ENCODE peak calls at places on chromosomes 11 and 22, in six cellular contexts. One of them, this sample, is unnamed.
A peak's percentile ranks its signal among the peaks of the same experiment; 100 is the strongest.

GRCh38 chr22:40251106-40251505 is 73.4 kb downstream of the TNRC6B start:
- DNase-seq in CD8-positive, alpha-beta memory T cell: no peak
- DNase-seq in heart left ventricle: no peak
- DNase-seq in aorta: no peak
- DNase-seq in mesenchymal stem cell: no peak
- DNase-seq in upper lobe of right lung: no peak
- DNase-seq in this sample: no peak

GRCh38 chr11:1967641-1968225 is 20.6 kb downstream of the MRPL23 start:
- DNase-seq in CD8-positive, alpha-beta memory T cell: no peak
- DNase-seq in heart left ventricle: peak; percentile 9
- DNase-seq in aorta: no peak
- DNase-seq in mesenchymal stem cell: no peak
- DNase-seq in upper lobe of right lung: no peak
- DNase-seq in this sample: no peak

GRCh38 chr11:83278351-83278750 is 7.8 kb downstream of the CCDC90B start:
- DNase-seq in CD8-positive, alpha-beta memory T cell: no peak
- DNase-seq in heart left ventricle: no peak
- DNase-seq in aorta: no peak
- DNase-seq in mesenchymal stem cell: no peak
- DNase-seq in upper lobe of right lung: no peak
- DNase-seq in this sample: no peak

GRCh38 chr11:70358797-70359196 is 39.5 kb upstream of the CTTN start:
- DNase-seq in CD8-positive, alpha-beta memory T cell: no peak
- DNase-seq in heart left ventricle: no peak
- DNase-seq in aorta: no peak
- DNase-seq in mesenchymal stem cell: no peak
- DNase-seq in upper lobe of right lung: no peak
- DNase-seq in this sample: no peak

GRCh38 chr11:77529685-77530084 is 55.8 kb upstream of the PAK1 start:
- DNase-seq in CD8-positive, alpha-beta memory T cell: no peak
- DNase-seq in heart left ventricle: no peak
- DNase-seq in aorta: no peak
- DNase-seq in mesenchymal stem cell: no peak
- DNase-seq in upper lobe of right lung: no peak
- DNase-seq in this sample: no peak

GRCh38 chr11:128346808-128347207 is 240.6 kb downstream of the ETS1 start:
- DNase-seq in CD8-positive, alpha-beta memory T cell: no peak
- DNase-seq in heart left ventricle: no peak
- DNase-seq in aorta: no peak
- DNase-seq in mesenchymal stem cell: no peak
- DNase-seq in upper lobe of right lung: no peak
- DNase-seq in this sample: peak; percentile 54

GRCh38 chr11:117612111-117612510 is 184.9 kb downstream of the DSCAML1 start:
- DNase-seq in CD8-positive, alpha-beta memory T cell: no peak
- DNase-seq in heart left ventricle: no peak
- DNase-seq in aorta: no peak
- DNase-seq in mesenchymal stem cell: no peak
- DNase-seq in upper lobe of right lung: no peak
- DNase-seq in this sample: no peak

GRCh38 chr11:93396356-93396755 is 65.8 kb downstream of the DEUP1 start:
- DNase-seq in CD8-positive, alpha-beta memory T cell: no peak
- DNase-seq in heart left ventricle: no peak
- DNase-seq in aorta: no peak
- DNase-seq in mesenchymal stem cell: no peak
- DNase-seq in upper lobe of right lung: no peak
- DNase-seq in this sample: no peak

GRCh38 chr11:113977701-113978100 is 2.8 kb downstream of the HTR3A start:
- DNase-seq in CD8-positive, alpha-beta memory T cell: no peak
- DNase-seq in heart left ventricle: no peak
- DNase-seq in aorta: no peak
- DNase-seq in mesenchymal stem cell: no peak
- DNase-seq in upper lobe of right lung: no peak
- DNase-seq in this sample: no peak

GRCh38 chr11:2377511-2378443 is 667 bp downstream of the CD81 start:
- DNase-seq in CD8-positive, alpha-beta memory T cell: peak; percentile 51
- DNase-seq in heart left ventricle: peak; percentile 84
- DNase-seq in aorta: peak; percentile 91
- DNase-seq in mesenchymal stem cell: peak; percentile 68
- DNase-seq in upper lobe of right lung: peak; percentile 85
- DNase-seq in this sample: peak; percentile 77

GRCh38 chr11:85132839-85133238 is 494.3 kb downstream of the DLG2 start:
- DNase-seq in CD8-positive, alpha-beta memory T cell: no peak
- DNase-seq in heart left ventricle: no peak
- DNase-seq in aorta: no peak
- DNase-seq in mesenchymal stem cell: no peak
- DNase-seq in upper lobe of right lung: no peak
- DNase-seq in this sample: no peak

GRCh38 chr11:43578346-43579170 is 102.0 kb upstream of the HSD17B12 start:
- DNase-seq in CD8-positive, alpha-beta memory T cell: no peak
- DNase-seq in heart left ventricle: no peak
- DNase-seq in aorta: no peak
- DNase-seq in mesenchymal stem cell: peak; percentile 45
- DNase-seq in upper lobe of right lung: no peak
- DNase-seq in this sample: no peak

GRCh38 chr11:110329441-110329840 is 33.0 kb upstream of the RDX start:
- DNase-seq in CD8-positive, alpha-beta memory T cell: no peak
- DNase-seq in heart left ventricle: no peak
- DNase-seq in aorta: no peak
- DNase-seq in mesenchymal stem cell: no peak
- DNase-seq in upper lobe of right lung: no peak
- DNase-seq in this sample: no peak

GRCh38 chr11:71996946-71997345 is 1.8 kb upstream of the IL18BP start:
- DNase-seq in CD8-positive, alpha-beta memory T cell: no peak
- DNase-seq in heart left ventricle: no peak
- DNase-seq in aorta: peak; percentile 70
- DNase-seq in mesenchymal stem cell: peak; percentile 7
- DNase-seq in upper lobe of right lung: peak; percentile 87
- DNase-seq in this sample: peak; percentile 72

GRCh38 chr11:102615894-102616432 is 9.2 kb downstream of the MMP20 start:
- DNase-seq in CD8-positive, alpha-beta memory T cell: no peak
- DNase-seq in heart left ventricle: no peak
- DNase-seq in aorta: no peak
- DNase-seq in mesenchymal stem cell: no peak
- DNase-seq in upper lobe of right lung: no peak
- DNase-seq in this sample: no peak

GRCh38 chr22:36386351-36386899 is 1.3 kb downstream of the MYH9 start:
- DNase-seq in CD8-positive, alpha-beta memory T cell: peak; percentile 42
- DNase-seq in heart left ventricle: no peak
- DNase-seq in aorta: peak; percentile 80
- DNase-seq in mesenchymal stem cell: peak; percentile 55
- DNase-seq in upper lobe of right lung: peak; percentile 79
- DNase-seq in this sample: peak; percentile 91

GRCh38 chr11:113384551-113384950 is 3.0 kb upstream of the ANKK1 start:
- DNase-seq in CD8-positive, alpha-beta memory T cell: no peak
- DNase-seq in heart left ventricle: no peak
- DNase-seq in aorta: no peak
- DNase-seq in mesenchymal stem cell: peak; percentile 92
- DNase-seq in upper lobe of right lung: no peak
- DNase-seq in this sample: no peak

GRCh38 chr11:86388198-86388597 is 13.5 kb downstream of the CCDC81 start:
- DNase-seq in CD8-positive, alpha-beta memory T cell: no peak
- DNase-seq in heart left ventricle: no peak
- DNase-seq in aorta: no peak
- DNase-seq in mesenchymal stem cell: no peak
- DNase-seq in upper lobe of right lung: no peak
- DNase-seq in this sample: no peak

GRCh38 chr22:19127329-19128008 is 3.6 kb upstream of the TSSK2 start:
- DNase-seq in CD8-positive, alpha-beta memory T cell: no peak
- DNase-seq in heart left ventricle: no peak
- DNase-seq in aorta: no peak
- DNase-seq in mesenchymal stem cell: no peak
- DNase-seq in upper lobe of right lung: no peak
- DNase-seq in this sample: no peak

GRCh38 chr22:38202437-38203089 is 769 bp downstream of the MAFF start:
- DNase-seq in CD8-positive, alpha-beta memory T cell: peak; percentile 65
- DNase-seq in heart left ventricle: peak; percentile 89
- DNase-seq in aorta: peak; percentile 97
- DNase-seq in mesenchymal stem cell: peak; percentile 91
- DNase-seq in upper lobe of right lung: peak; percentile 93
- DNase-seq in this sample: peak; percentile 86

GRCh38 chr22:32904044-32904443 is 102.5 kb downstream of the TIMP3 start:
- DNase-seq in CD8-positive, alpha-beta memory T cell: no peak
- DNase-seq in heart left ventricle: peak; percentile 29
- DNase-seq in aorta: no peak
- DNase-seq in mesenchymal stem cell: peak; percentile 54
- DNase-seq in upper lobe of right lung: no peak
- DNase-seq in this sample: peak; percentile 52

GRCh38 chr11:2706321-2706720 is 6.5 kb upstream of the KCNQ1OT1 start:
- DNase-seq in CD8-positive, alpha-beta memory T cell: no peak
- DNase-seq in heart left ventricle: no peak
- DNase-seq in aorta: no peak
- DNase-seq in mesenchymal stem cell: no peak
- DNase-seq in upper lobe of right lung: no peak
- DNase-seq in this sample: no peak

GRCh38 chr22:26835929-26836528 is 178.6 kb downstream of the MIAT start:
- DNase-seq in CD8-positive, alpha-beta memory T cell: no peak
- DNase-seq in heart left ventricle: no peak
- DNase-seq in aorta: no peak
- DNase-seq in mesenchymal stem cell: peak; percentile 34
- DNase-seq in upper lobe of right lung: no peak
- DNase-seq in this sample: peak; percentile 44

GRCh38 chr11:114183041-114183511 is 113.1 kb upstream of the NNMT start:
- DNase-seq in CD8-positive, alpha-beta memory T cell: peak; percentile 80
- DNase-seq in heart left ventricle: no peak
- DNase-seq in aorta: peak; percentile 61
- DNase-seq in mesenchymal stem cell: peak; percentile 17
- DNase-seq in upper lobe of right lung: no peak
- DNase-seq in this sample: no peak

GRCh38 chr11:11070976-11071375 is 213.1 kb upstream of the ZBED5 start:
- DNase-seq in CD8-positive, alpha-beta memory T cell: no peak
- DNase-seq in heart left ventricle: no peak
- DNase-seq in aorta: no peak
- DNase-seq in mesenchymal stem cell: no peak
- DNase-seq in upper lobe of right lung: no peak
- DNase-seq in this sample: no peak

GRCh38 chr11:32172771-32173170 is 81.9 kb downstream of the RCN1 start:
- DNase-seq in CD8-positive, alpha-beta memory T cell: no peak
- DNase-seq in heart left ventricle: no peak
- DNase-seq in aorta: peak; percentile 75
- DNase-seq in mesenchymal stem cell: no peak
- DNase-seq in upper lobe of right lung: no peak
- DNase-seq in this sample: peak; percentile 12

GRCh38 chr11:69468911-69469885 is 12.3 kb upstream of the LINC01488 start:
- DNase-seq in CD8-positive, alpha-beta memory T cell: no peak
- DNase-seq in heart left ventricle: no peak
- DNase-seq in aorta: peak; percentile 49
- DNase-seq in mesenchymal stem cell: no peak
- DNase-seq in upper lobe of right lung: no peak
- DNase-seq in this sample: peak; percentile 8

GRCh38 chr11:116993599-116993998 is 104.6 kb downstream of the SIK3 start:
- DNase-seq in CD8-positive, alpha-beta memory T cell: peak; percentile 62
- DNase-seq in heart left ventricle: no peak
- DNase-seq in aorta: no peak
- DNase-seq in mesenchymal stem cell: peak; percentile 59
- DNase-seq in upper lobe of right lung: no peak
- DNase-seq in this sample: no peak

GRCh38 chr22:39520874-39521857 is 804 bp downstream of the ATF4 start:
- DNase-seq in CD8-positive, alpha-beta memory T cell: peak; percentile 52
- DNase-seq in heart left ventricle: peak; percentile 89
- DNase-seq in aorta: peak; percentile 95
- DNase-seq in mesenchymal stem cell: peak; percentile 77
- DNase-seq in upper lobe of right lung: peak; percentile 92
- DNase-seq in this sample: peak; percentile 80

GRCh38 chr11:115501895-115502589 is 2.2 kb downstream of the CADM1 start:
- DNase-seq in CD8-positive, alpha-beta memory T cell: no peak
- DNase-seq in heart left ventricle: no peak
- DNase-seq in aorta: no peak
- DNase-seq in mesenchymal stem cell: peak; percentile 49
- DNase-seq in upper lobe of right lung: no peak
- DNase-seq in this sample: no peak

GRCh38 chr11:64800633-64801464 is 2.2 kb downstream of the MAP4K2 start:
- DNase-seq in CD8-positive, alpha-beta memory T cell: no peak
- DNase-seq in heart left ventricle: no peak
- DNase-seq in aorta: no peak
- DNase-seq in mesenchymal stem cell: no peak
- DNase-seq in upper lobe of right lung: no peak
- DNase-seq in this sample: no peak

GRCh38 chr11:72793452-72794367 is at the start of gene STARD10:
- DNase-seq in CD8-positive, alpha-beta memory T cell: peak; percentile 96
- DNase-seq in heart left ventricle: peak; percentile 96
- DNase-seq in aorta: peak; percentile 99
- DNase-seq in mesenchymal stem cell: peak; percentile 95
- DNase-seq in upper lobe of right lung: peak; percentile 98
- DNase-seq in this sample: peak; percentile 96

GRCh38 chr11:121936375-121936774 is 179.6 kb downstream of the BLID start:
- DNase-seq in CD8-positive, alpha-beta memory T cell: no peak
- DNase-seq in heart left ventricle: no peak
- DNase-seq in aorta: no peak
- DNase-seq in mesenchymal stem cell: no peak
- DNase-seq in upper lobe of right lung: no peak
- DNase-seq in this sample: no peak
- H3K27ac ChIP-seq in CD8-positive, alpha-beta memory T cell: no peak overlapping the region
- H3K27ac ChIP-seq in heart left ventricle: no peak overlapping the region
- H3K27ac ChIP-seq in aorta: no peak overlapping the region
- H3K27ac ChIP-seq in mesenchymal stem cell: no peak overlapping the region
- H3K27ac ChIP-seq in upper lobe of right lung: no peak overlapping the region
- H3K27ac ChIP-seq in this sample: no peak overlapping the region

GRCh38 chr11:66218026-66218425 is 50.4 kb upstream of the RAB1B start:
- DNase-seq in CD8-positive, alpha-beta memory T cell: no peak
- DNase-seq in heart left ventricle: no peak
- DNase-seq in aorta: peak; percentile 9
- DNase-seq in mesenchymal stem cell: no peak
- DNase-seq in upper lobe of right lung: peak; percentile 6
- DNase-seq in this sample: no peak
- H3K36me3 ChIP-seq in CD8-positive, alpha-beta memory T cell: peaks cover 51% of the 10 kb centered on the region
- H3K36me3 ChIP-seq in heart left ventricle: peaks cover 80% of the 10 kb centered on the region
- H3K36me3 ChIP-seq in aorta: no peaks in the 10 kb centered on the region
- H3K36me3 ChIP-seq in mesenchymal stem cell: peaks cover 65% of the 10 kb centered on the region
- H3K36me3 ChIP-seq in upper lobe of right lung: peaks cover 58% of the 10 kb centered on the region
- H3K36me3 ChIP-seq in this sample: peaks cover 26% of the 10 kb centered on the region

GRCh38 chr11:68051191-68052136 is 12.6 kb downstream of the TCIRG1 start:
- DNase-seq in CD8-positive, alpha-beta memory T cell: no peak
- DNase-seq in heart left ventricle: no peak
- DNase-seq in aorta: no peak
- DNase-seq in mesenchymal stem cell: no peak
- DNase-seq in upper lobe of right lung: peak; percentile 62
- DNase-seq in this sample: peak; percentile 51
- H3K27ac ChIP-seq in CD8-positive, alpha-beta memory T cell: no peak overlapping the region
- H3K27ac ChIP-seq in heart left ventricle: no peak overlapping the region
- H3K27ac ChIP-seq in aorta: no peak overlapping the region
- H3K27ac ChIP-seq in mesenchymal stem cell: no peak overlapping the region
- H3K27ac ChIP-seq in upper lobe of right lung: no peak overlapping the region
- H3K27ac ChIP-seq in this sample: no peak overlapping the region

DNA sequence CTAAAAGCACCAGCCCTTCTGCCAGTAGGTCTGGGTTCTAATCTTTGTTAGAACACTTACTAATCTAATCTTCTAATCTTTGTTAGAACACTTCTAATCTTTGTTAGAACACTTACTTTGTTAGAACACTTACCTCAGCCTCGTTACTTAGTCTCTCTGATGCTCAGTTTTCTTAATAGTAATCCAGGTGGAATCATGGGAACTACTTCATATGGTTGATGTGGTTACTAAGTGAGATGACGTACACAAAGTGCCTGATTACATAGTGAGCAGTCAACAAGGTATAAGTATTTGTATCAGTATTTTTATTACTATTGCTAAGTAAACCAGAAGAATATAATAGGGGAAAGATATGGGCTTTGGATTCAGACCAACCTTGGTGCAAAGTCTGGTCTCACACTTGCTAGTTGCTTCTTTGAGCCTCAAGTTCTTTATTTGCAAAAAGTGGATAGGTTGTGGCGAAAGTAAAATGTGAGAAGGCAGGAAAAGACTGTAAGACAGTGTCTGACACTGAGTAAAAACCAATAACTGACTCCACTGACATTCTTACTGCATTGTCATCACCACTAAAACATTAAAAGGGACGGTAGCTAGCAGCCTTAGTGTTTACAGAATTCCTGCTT is 83.7 kb downstream of the TRAF6 start:
- DNase-seq in CD8-positive, alpha-beta memory T cell: no peak
- DNase-seq in heart left ventricle: no peak
- DNase-seq in aorta: no peak
- DNase-seq in mesenchymal stem cell: peak; percentile 36
- DNase-seq in upper lobe of right lung: no peak
- DNase-seq in this sample: no peak
- H3K36me3 ChIP-seq in CD8-positive, alpha-beta memory T cell: no peaks in the 10 kb centered on the region
- H3K36me3 ChIP-seq in heart left ventricle: no peaks in the 10 kb centered on the region
- H3K36me3 ChIP-seq in aorta: no peaks in the 10 kb centered on the region
- H3K36me3 ChIP-seq in mesenchymal stem cell: peaks cover 38% of the 10 kb centered on the region
- H3K36me3 ChIP-seq in upper lobe of right lung: no peaks in the 10 kb centered on the region
- H3K36me3 ChIP-seq in this sample: no peaks in the 10 kb centered on the region

This sample was measured in thyroid gland.